ENCODE peak calls at places on chromosomes 16 and 17, in nine cellular contexts. One of them, this sample, is unnamed. For H3K36me3, the result is how much of the 10 kb centered on the place peaks cover.

GRCh38 chr17:185445-186138 is 4.1 kb upstream of the DOC2B start:
- DNase-seq in stomach: no peak
- DNase-seq in neural progenitor cell: peak
- DNase-seq in lower lobe of right lung: no peak
- DNase-seq in heart right ventricle: no peak
- DNase-seq in hepatocyte: no peak
- DNase-seq in suprapubic skin: no peak
- DNase-seq in HCT116: no peak
- DNase-seq in prostate gland: no peak
- DNase-seq in this sample: no peak

GRCh38 chr16:85517780-85518179 is 95.3 kb upstream of the GSE1 start:
- DNase-seq in stomach: no peak
- DNase-seq in neural progenitor cell: no peak
- DNase-seq in lower lobe of right lung: no peak
- DNase-seq in heart right ventricle: no peak
- DNase-seq in hepatocyte: no peak
- DNase-seq in suprapubic skin: no peak
- DNase-seq in HCT116: no peak
- DNase-seq in prostate gland: no peak
- DNase-seq in this sample: no peak

GRCh38 chr17:9768381-9768934 is 22.9 kb downstream of the DHRS7C start:
- DNase-seq in stomach: no peak
- DNase-seq in neural progenitor cell: peak
- DNase-seq in lower lobe of right lung: no peak
- DNase-seq in heart right ventricle: no peak
- DNase-seq in hepatocyte: peak
- DNase-seq in suprapubic skin: peak
- DNase-seq in HCT116: peak
- DNase-seq in prostate gland: no peak
- DNase-seq in this sample: no peak

GRCh38 chr17:18033442-18034099 is 5.4 kb downstream of the ATPAF2 start:
- DNase-seq in stomach: peak
- DNase-seq in neural progenitor cell: peak
- DNase-seq in lower lobe of right lung: no peak
- DNase-seq in heart right ventricle: peak
- DNase-seq in hepatocyte: peak
- DNase-seq in suprapubic skin: no peak
- DNase-seq in HCT116: peak
- DNase-seq in prostate gland: peak
- DNase-seq in this sample: peak

GRCh38 chr16:11136600-11136999 is 119.4 kb downstream of the SOCS1 start:
- DNase-seq in stomach: no peak
- DNase-seq in neural progenitor cell: no peak
- DNase-seq in lower lobe of right lung: no peak
- DNase-seq in heart right ventricle: peak
- DNase-seq in hepatocyte: no peak
- DNase-seq in suprapubic skin: no peak
- DNase-seq in HCT116: no peak
- DNase-seq in prostate gland: no peak
- DNase-seq in this sample: no peak

GRCh38 chr17:69729937-69730336 is 315.4 kb downstream of the MAP2K6 start:
- DNase-seq in stomach: no peak
- DNase-seq in neural progenitor cell: no peak
- DNase-seq in lower lobe of right lung: no peak
- DNase-seq in heart right ventricle: no peak
- DNase-seq in hepatocyte: no peak
- DNase-seq in suprapubic skin: no peak
- DNase-seq in HCT116: no peak
- DNase-seq in prostate gland: no peak
- DNase-seq in this sample: no peak

GRCh38 chr16:79267781-79268180 is 332.8 kb downstream of the MAF start:
- DNase-seq in stomach: no peak
- DNase-seq in neural progenitor cell: no peak
- DNase-seq in lower lobe of right lung: no peak
- DNase-seq in heart right ventricle: no peak
- DNase-seq in hepatocyte: no peak
- DNase-seq in suprapubic skin: no peak
- DNase-seq in HCT116: no peak
- DNase-seq in prostate gland: no peak
- DNase-seq in this sample: no peak

GRCh38 chr17:82930924-82931695 is 91.3 kb upstream of the ZNF750 start:
- DNase-seq in stomach: peak
- DNase-seq in neural progenitor cell: no peak
- DNase-seq in lower lobe of right lung: peak
- DNase-seq in heart right ventricle: no peak
- DNase-seq in hepatocyte: no peak
- DNase-seq in suprapubic skin: peak
- DNase-seq in HCT116: no peak
- DNase-seq in prostate gland: no peak
- DNase-seq in this sample: no peak

GRCh38 chr16:8271344-8271743 is 319.0 kb downstream of the TMEM114 start:
- DNase-seq in stomach: no peak
- DNase-seq in neural progenitor cell: no peak
- DNase-seq in lower lobe of right lung: no peak
- DNase-seq in heart right ventricle: no peak
- DNase-seq in hepatocyte: no peak
- DNase-seq in suprapubic skin: no peak
- DNase-seq in HCT116: no peak
- DNase-seq in prostate gland: no peak
- DNase-seq in this sample: no peak

GRCh38 chr17:45019177-45019711 is 32.2 kb downstream of the DCAKD start:
- DNase-seq in stomach: peak
- DNase-seq in neural progenitor cell: peak
- DNase-seq in lower lobe of right lung: peak
- DNase-seq in heart right ventricle: peak
- DNase-seq in hepatocyte: peak
- DNase-seq in suprapubic skin: no peak
- DNase-seq in HCT116: no peak
- DNase-seq in prostate gland: no peak
- DNase-seq in this sample: no peak

GRCh38 chr16:706189-707061 is 824 bp upstream of the FBXL16 start:
- DNase-seq in stomach: no peak
- DNase-seq in neural progenitor cell: peak
- DNase-seq in lower lobe of right lung: no peak
- DNase-seq in heart right ventricle: no peak
- DNase-seq in hepatocyte: no peak
- DNase-seq in suprapubic skin: no peak
- DNase-seq in HCT116: no peak
- DNase-seq in prostate gland: no peak
- DNase-seq in this sample: no peak

GRCh38 chr16:707062-707538 is 1.5 kb upstream of the FBXL16 start:
- DNase-seq in stomach: no peak
- DNase-seq in neural progenitor cell: no peak
- DNase-seq in lower lobe of right lung: no peak
- DNase-seq in heart right ventricle: no peak
- DNase-seq in hepatocyte: no peak
- DNase-seq in suprapubic skin: no peak
- DNase-seq in HCT116: no peak
- DNase-seq in prostate gland: no peak
- DNase-seq in this sample: no peak

GRCh38 chr16:704552-705380 is 835 bp downstream of the FBXL16 start:
- DNase-seq in stomach: no peak
- DNase-seq in neural progenitor cell: peak
- DNase-seq in lower lobe of right lung: no peak
- DNase-seq in heart right ventricle: no peak
- DNase-seq in hepatocyte: no peak
- DNase-seq in suprapubic skin: no peak
- DNase-seq in HCT116: no peak
- DNase-seq in prostate gland: no peak
- DNase-seq in this sample: no peak

GRCh38 chr16:704047-704446 is 1.6 kb downstream of the FBXL16 start:
- DNase-seq in stomach: no peak
- DNase-seq in neural progenitor cell: no peak
- DNase-seq in lower lobe of right lung: no peak
- DNase-seq in heart right ventricle: no peak
- DNase-seq in hepatocyte: no peak
- DNase-seq in suprapubic skin: no peak
- DNase-seq in HCT116: no peak
- DNase-seq in prostate gland: no peak
- DNase-seq in this sample: no peak

GRCh38 chr16:705748-706188 is at the start of gene FBXL16:
- DNase-seq in stomach: no peak
- DNase-seq in neural progenitor cell: peak
- DNase-seq in lower lobe of right lung: no peak
- DNase-seq in heart right ventricle: no peak
- DNase-seq in hepatocyte: no peak
- DNase-seq in suprapubic skin: no peak
- DNase-seq in HCT116: no peak
- DNase-seq in prostate gland: no peak
- DNase-seq in this sample: no peak
- H3K4me3 ChIP-seq in stomach: peak
- H3K4me3 ChIP-seq in neural progenitor cell: peak
- H3K4me3 ChIP-seq in lower lobe of right lung: no peak
- H3K4me3 ChIP-seq in heart right ventricle: no peak
- H3K4me3 ChIP-seq in hepatocyte: no peak
- H3K4me3 ChIP-seq in suprapubic skin: peak
- H3K4me3 ChIP-seq in HCT116: peak
- H3K4me3 ChIP-seq in prostate gland: peak
- H3K4me3 ChIP-seq in this sample: no peak

GRCh38 chr17:58344047-58344790 is 7.8 kb downstream of the SUPT4H1 start:
- DNase-seq in stomach: peak
- DNase-seq in neural progenitor cell: no peak
- DNase-seq in lower lobe of right lung: no peak
- DNase-seq in heart right ventricle: no peak
- DNase-seq in hepatocyte: no peak
- DNase-seq in suprapubic skin: no peak
- DNase-seq in HCT116: no peak
- DNase-seq in prostate gland: no peak
- DNase-seq in this sample: no peak
- H3K36me3 ChIP-seq in stomach: under half
- H3K36me3 ChIP-seq in neural progenitor cell: under half
- H3K36me3 ChIP-seq in lower lobe of right lung: half or more
- H3K36me3 ChIP-seq in heart right ventricle: half or more
- H3K36me3 ChIP-seq in hepatocyte: under half
- H3K36me3 ChIP-seq in suprapubic skin: half or more
- H3K36me3 ChIP-seq in HCT116: half or more
- H3K36me3 ChIP-seq in prostate gland: under half
- H3K36me3 ChIP-seq in this sample: under half

DNA sequence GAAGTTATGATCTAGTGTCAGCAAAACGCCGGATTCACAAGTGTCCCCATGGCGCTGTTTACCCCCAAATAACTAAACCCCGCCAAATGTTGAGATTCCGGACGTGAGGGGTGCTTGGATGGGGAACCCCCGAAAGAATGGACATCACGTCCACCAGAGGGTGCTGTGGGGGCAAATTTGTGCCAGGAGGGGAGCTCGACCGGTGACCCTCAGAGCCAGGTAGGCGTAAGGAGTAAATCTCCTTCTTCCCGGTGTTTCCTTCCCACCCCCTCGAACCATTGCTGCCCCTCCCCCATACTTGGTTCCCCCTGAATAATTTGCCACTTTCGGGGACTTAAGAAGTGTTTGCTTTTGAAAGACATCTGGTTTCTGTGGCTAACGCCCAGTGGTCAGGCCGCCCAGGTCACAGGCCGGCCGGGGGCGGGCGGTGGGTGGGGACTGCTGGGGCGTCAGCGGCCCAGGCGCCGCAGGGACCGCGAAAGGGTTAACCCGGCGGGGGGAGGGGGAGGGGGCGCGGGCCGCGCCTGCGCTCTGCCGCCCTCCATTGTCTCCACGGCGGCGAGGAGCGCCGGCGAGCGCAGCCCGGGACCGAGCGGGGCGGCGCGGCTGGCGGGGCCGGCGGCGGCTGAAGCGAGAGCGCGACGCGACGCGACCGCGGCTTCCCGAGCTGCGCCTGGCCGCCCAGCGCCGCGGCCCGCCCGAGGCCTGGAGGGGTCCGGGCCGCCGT is at the start of gene ZNRF1:
- DNase-seq in stomach: peak
- DNase-seq in neural progenitor cell: peak
- DNase-seq in lower lobe of right lung: peak
- DNase-seq in heart right ventricle: peak
- DNase-seq in hepatocyte: peak
- DNase-seq in suprapubic skin: peak
- DNase-seq in HCT116: peak
- DNase-seq in prostate gland: peak
- DNase-seq in this sample: peak
- TF ChIP-seq CTCF in stomach: no peak
- TF ChIP-seq CTCF in neural progenitor cell: peak
- TF ChIP-seq CTCF in lower lobe of right lung: peak
- TF ChIP-seq CTCF in heart right ventricle: peak
- TF ChIP-seq CTCF in hepatocyte: peak
- TF ChIP-seq CTCF in suprapubic skin: peak
- TF ChIP-seq CTCF in HCT116: peak
- TF ChIP-seq CTCF in prostate gland: peak
- TF ChIP-seq CTCF in this sample: peak

GRCh38 chr16:3810818-3811217 is 69.7 kb downstream of the CREBBP start:
- DNase-seq in stomach: no peak
- DNase-seq in neural progenitor cell: no peak
- DNase-seq in lower lobe of right lung: no peak
- DNase-seq in heart right ventricle: no peak
- DNase-seq in hepatocyte: no peak
- DNase-seq in suprapubic skin: no peak
- DNase-seq in HCT116: no peak
- DNase-seq in prostate gland: no peak
- DNase-seq in this sample: no peak

GRCh38 chr16:3804426-3805016 is 76.0 kb downstream of the CREBBP start:
- DNase-seq in stomach: no peak
- DNase-seq in neural progenitor cell: no peak
- DNase-seq in lower lobe of right lung: no peak
- DNase-seq in heart right ventricle: no peak
- DNase-seq in hepatocyte: no peak
- DNase-seq in suprapubic skin: no peak
- DNase-seq in HCT116: no peak
- DNase-seq in prostate gland: no peak
- DNase-seq in this sample: no peak

GRCh38 chr16:3808308-3809063 is 72.0 kb downstream of the CREBBP start:
- DNase-seq in stomach: no peak
- DNase-seq in neural progenitor cell: no peak
- DNase-seq in lower lobe of right lung: no peak
- DNase-seq in heart right ventricle: no peak
- DNase-seq in hepatocyte: no peak
- DNase-seq in suprapubic skin: no peak
- DNase-seq in HCT116: no peak
- DNase-seq in prostate gland: no peak
- DNase-seq in this sample: no peak

GRCh38 chr16:3810198-3810664 is 70.3 kb downstream of the CREBBP start:
- DNase-seq in stomach: no peak
- DNase-seq in neural progenitor cell: no peak
- DNase-seq in lower lobe of right lung: no peak
- DNase-seq in heart right ventricle: no peak
- DNase-seq in hepatocyte: no peak
- DNase-seq in suprapubic skin: no peak
- DNase-seq in HCT116: no peak
- DNase-seq in prostate gland: no peak
- DNase-seq in this sample: no peak

DNA sequence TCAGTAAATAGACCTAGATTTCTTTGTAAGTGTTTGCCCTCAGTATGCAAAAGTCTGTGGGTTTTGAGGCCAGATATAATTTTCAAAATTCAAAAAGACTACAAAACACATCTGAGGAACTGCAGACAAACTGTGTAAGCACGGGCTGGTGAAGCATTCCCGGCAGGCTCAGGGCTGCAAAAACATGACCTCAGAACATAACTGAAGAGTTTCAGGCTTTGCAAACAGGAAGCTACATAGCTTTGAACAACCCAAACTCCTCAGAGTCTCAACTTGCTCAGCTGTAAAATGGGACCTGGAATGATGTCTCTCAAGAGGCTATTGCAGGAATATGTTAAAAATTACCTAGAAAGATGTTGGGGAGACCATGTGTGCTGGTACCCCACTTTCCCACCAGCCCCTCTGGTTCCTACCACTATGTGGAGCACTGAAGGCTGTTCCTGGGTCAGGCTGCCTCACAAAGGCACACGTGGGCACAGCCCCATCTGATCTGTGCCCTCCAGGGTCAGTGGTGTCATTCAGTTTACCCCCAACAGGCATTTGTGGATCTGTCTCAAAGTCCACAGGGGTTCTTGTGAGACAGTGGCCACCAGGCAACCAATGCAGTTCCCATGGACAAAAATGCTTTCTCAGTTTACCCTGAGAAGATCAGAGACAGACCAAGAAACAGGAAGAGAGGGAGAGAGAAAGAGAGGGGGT is 72.9 kb downstream of the CREBBP start:
- DNase-seq in stomach: no peak
- DNase-seq in neural progenitor cell: no peak
- DNase-seq in lower lobe of right lung: no peak
- DNase-seq in heart right ventricle: no peak
- DNase-seq in hepatocyte: no peak
- DNase-seq in suprapubic skin: no peak
- DNase-seq in HCT116: no peak
- DNase-seq in prostate gland: no peak
- DNase-seq in this sample: no peak
- H3K4me3 ChIP-seq in stomach: no peak
- H3K4me3 ChIP-seq in neural progenitor cell: no peak
- H3K4me3 ChIP-seq in lower lobe of right lung: no peak
- H3K4me3 ChIP-seq in heart right ventricle: no peak
- H3K4me3 ChIP-seq in hepatocyte: no peak
- H3K4me3 ChIP-seq in suprapubic skin: no peak
- H3K4me3 ChIP-seq in HCT116: no peak
- H3K4me3 ChIP-seq in prostate gland: no peak
- H3K4me3 ChIP-seq in this sample: no peak

This sample was measured in kidney epithelial cell.